ENCODE peak calls at places on chromosomes 1 and 21, in ten cellular contexts. S is AG09309; U is tibial nerve; R is CD8-positive, alpha-beta T cell; N is iPS DF 6.9; P is esophagus muscularis mucosa; I is stomach; H is foreskin fibroblast; M is cardiac muscle cell; V is GM23338. Q is an unnamed sample.

GRCh38 chr21:19328954-19329353 is 925.4 kb upstream of the TMPRSS15 start:
- DNase-seq in R (no peak), H (no peak), U (no peak), S (no peak), V (no peak), N (no peak), P (no peak), M (no peak), I (no peak), Q (no peak)

GRCh38 chr1:204206121-204206520 is 7.7 kb downstream of the GOLT1A start:
- DNase-seq in P (no peak), M (no peak), U (no peak), I (no peak), N (no peak), S (no peak), V (peak), R (no peak), H (peak), Q (no peak)

GRCh38 chr1:204621391-204621790 is 64.1 kb downstream of the LRRN2 start:
- DNase-seq in U (no peak), N (no peak), I (no peak), V (no peak), H (peak), S (no peak), P (no peak), M (no peak), R (no peak), Q (no peak)

GRCh38 chr1:162889989-162890388 is 29.0 kb upstream of the CCDC190 start:
- DNase-seq in V (no peak), S (no peak), N (no peak), P (no peak), R (no peak), M (peak), I (no peak), H (no peak), U (no peak), Q (no peak)

GRCh38 chr1:37034301-37035013 is at the start of gene GRIK3:
- DNase-seq in V (peak), R (no peak), N (no peak), P (no peak), M (peak), U (no peak), I (no peak), S (no peak), H (peak), Q (no peak)

GRCh38 chr1:116380499-116381316 is 7.7 kb downstream of the ATP1A1 start:
- DNase-seq in U (no peak), P (no peak), I (no peak), V (no peak), S (no peak), M (no peak), H (no peak), R (no peak), N (no peak), Q (no peak)

GRCh38 chr21:25039461-25040380 is 567.6 kb downstream of the MRPL39 start:
- DNase-seq in V (peak), I (no peak), S (no peak), N (no peak), R (no peak), U (no peak), P (no peak), H (no peak), M (peak), Q (no peak)

GRCh38 chr1:85894651-85895050 is 186.4 kb upstream of the ZNHIT6 start:
- DNase-seq in V (peak), I (no peak), P (no peak), R (no peak), H (peak), N (no peak), U (peak), S (peak), M (peak), Q (peak)

GRCh38 chr1:42282867-42283583 is 52.0 kb downstream of the FOXJ3 start:
- DNase-seq in R (no peak), N (no peak), S (no peak), U (no peak), I (no peak), P (no peak), M (no peak), H (peak), V (no peak), Q (no peak)

GRCh38 chr1:184813528-184814089 is 59.0 kb upstream of the EDEM3 start:
- DNase-seq in R (no peak), P (no peak), I (no peak), M (no peak), H (no peak), V (peak), S (no peak), U (no peak), N (no peak), Q (no peak)

GRCh38 chr1:24935615-24936484 is 5.8 kb upstream of the RUNX3 start:
- DNase-seq in S (no peak), I (no peak), P (no peak), H (no peak), R (no peak), U (no peak), V (no peak), M (no peak), N (no peak), Q (no peak)

GRCh38 chr1:69992594-69992993 is 212.8 kb downstream of the LRRC40 start:
- DNase-seq in M (no peak), N (no peak), V (no peak), S (no peak), U (no peak), I (no peak), R (no peak), H (no peak), P (no peak), Q (no peak)
- H3K4me3 ChIP-seq in M (no peak), N (no peak), V (no peak), S (no peak), U (no peak), I (no peak), R (no peak), H (no peak), P (no peak), Q (no peak)

GRCh38 chr1:90718411-90719320 is 1.6 kb upstream of the BARHL2 start:
- DNase-seq in U (no peak), S (no peak), H (no peak), I (no peak), P (peak), N (no peak), R (no peak), M (no peak), V (peak), Q (no peak)
- H3K4me3 ChIP-seq in U (no peak), S (peak), H (peak), I (peak), P (peak), N (no peak), R (peak), M (peak), V (peak), Q (peak)

DNA sequence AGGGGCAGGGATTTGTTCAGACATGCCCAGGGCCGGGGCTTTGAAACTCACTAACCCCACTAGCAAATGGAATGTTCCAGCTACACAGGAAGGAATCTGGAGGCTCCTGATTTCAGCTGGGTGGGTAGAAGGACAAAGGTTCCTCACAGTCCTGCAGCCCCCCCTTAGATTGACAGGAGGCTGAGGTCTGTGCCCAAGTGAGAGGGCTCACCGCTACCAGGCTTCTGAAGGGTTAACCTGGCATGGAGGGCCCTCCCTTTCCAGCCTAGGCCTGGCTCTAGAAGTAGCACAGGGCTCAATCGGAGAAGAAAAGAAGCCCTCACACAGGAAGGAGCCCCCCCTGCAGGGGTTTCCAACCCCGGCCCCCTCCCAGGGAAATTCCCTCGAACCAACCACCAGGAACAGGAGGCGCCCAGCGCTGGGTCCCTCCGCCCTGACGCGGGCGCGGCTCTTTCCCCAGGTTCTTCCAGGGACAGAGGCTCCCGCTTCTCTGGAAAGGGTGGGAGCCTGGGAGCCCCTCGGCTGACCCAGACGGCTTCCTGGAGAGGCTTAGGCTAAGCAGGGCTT is 3.3 kb downstream of the EPHA2 start:
- DNase-seq in V (peak), H (no peak), I (no peak), U (no peak), P (no peak), S (no peak), R (no peak), N (no peak), M (no peak), Q (no peak)
- H3K4me3 ChIP-seq in V (peak), H (no peak), I (no peak), U (peak), P (peak), S (no peak), R (no peak), N (no peak), M (no peak), Q (no peak)

GRCh38 chr1:220734571-220735326 is 13.4 kb upstream of the MTARC2 start:
- DNase-seq in M (no peak), I (no peak), S (peak), U (no peak), H (peak), P (no peak), R (no peak), N (no peak), V (no peak), Q (no peak)

GRCh38 chr1:220733090-220733569 is 15.0 kb upstream of the MTARC2 start:
- DNase-seq in P (peak), V (peak), R (peak), S (peak), H (peak), M (peak), N (no peak), I (peak), U (peak), Q (peak)

GRCh38 chr1:220732137-220732536 is 16.0 kb upstream of the MTARC2 start:
- DNase-seq in N (no peak), R (no peak), M (no peak), H (peak), S (no peak), I (no peak), V (no peak), P (no peak), U (no peak), Q (no peak)

GRCh38 chr1:220727523-220727922 is 20.6 kb upstream of the MTARC2 start:
- DNase-seq in H (no peak), V (no peak), P (no peak), N (no peak), R (no peak), M (no peak), U (no peak), S (no peak), I (no peak), Q (no peak)

GRCh38 chr1:220732621-220733020 is 15.5 kb upstream of the MTARC2 start:
- DNase-seq in H (no peak), S (no peak), U (no peak), M (no peak), P (peak), V (no peak), N (no peak), I (peak), R (no peak), Q (no peak)
- H3K4me3 ChIP-seq in H (no peak), S (no peak), U (peak), M (no peak), P (peak), V (no peak), N (no peak), I (no peak), R (peak), Q (no peak)

GRCh38 chr1:200034821-200035396 is 7.4 kb downstream of the NR5A2 start:
- DNase-seq in U (no peak), V (peak), M (no peak), N (no peak), H (peak), P (no peak), R (no peak), I (no peak), S (no peak), Q (no peak)
- H3K4me3 ChIP-seq in U (no peak), V (peak), M (no peak), N (peak), H (peak), P (peak), R (no peak), I (no peak), S (peak), Q (no peak)

GRCh38 chr1:8075511-8076051 is 49.5 kb upstream of the ERRFI1 start:
- DNase-seq in U (no peak), R (no peak), N (no peak), H (no peak), M (no peak), I (no peak), P (no peak), V (no peak), S (no peak), Q (no peak)
- H3K4me3 ChIP-seq in U (no peak), R (no peak), N (no peak), H (no peak), M (no peak), I (no peak), P (no peak), V (no peak), S (no peak), Q (no peak)

DNA sequence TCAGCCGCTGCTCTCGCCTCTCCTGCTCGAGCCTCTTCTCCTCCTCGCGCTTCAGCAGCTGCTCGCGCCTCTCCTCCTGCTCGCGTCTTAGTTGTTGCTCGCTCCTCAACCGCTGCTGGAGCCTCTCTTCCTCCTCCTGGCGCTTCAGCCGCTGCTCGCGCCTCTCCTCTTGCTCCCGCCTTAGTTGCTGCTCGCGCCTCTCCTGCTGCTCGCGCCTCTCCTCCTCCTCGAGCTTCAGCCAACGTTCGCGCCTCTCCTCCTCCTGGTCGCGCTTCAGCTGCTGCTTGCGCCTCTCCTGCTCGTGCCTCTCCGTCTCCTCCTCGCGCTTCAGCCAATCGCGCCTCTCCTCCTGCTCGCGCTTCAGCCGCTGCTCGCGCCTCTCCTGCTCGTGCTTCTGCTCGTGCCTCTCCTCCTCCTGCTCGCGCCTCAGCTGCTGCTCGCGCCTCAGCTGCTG is 3.7 kb downstream of the TCHH start:
- DNase-seq in I (no peak), N (no peak), H (peak), V (peak), S (peak), P (no peak), R (no peak), M (no peak), U (no peak), Q (no peak)
- H3K4me3 ChIP-seq in I (peak), N (no peak), H (peak), V (peak), S (peak), P (peak), R (peak), M (no peak), U (peak), Q (no peak)

GRCh38 chr21:33229099-33229775 is 501 bp upstream of the IFNAR2 start:
- DNase-seq in M (no peak), V (peak), H (no peak), I (no peak), N (no peak), U (no peak), R (no peak), S (no peak), P (no peak), Q (no peak)
- H3K4me3 ChIP-seq in M (peak), V (peak), H (peak), I (peak), N (no peak), U (peak), R (peak), S (peak), P (peak), Q (peak)

DNA sequence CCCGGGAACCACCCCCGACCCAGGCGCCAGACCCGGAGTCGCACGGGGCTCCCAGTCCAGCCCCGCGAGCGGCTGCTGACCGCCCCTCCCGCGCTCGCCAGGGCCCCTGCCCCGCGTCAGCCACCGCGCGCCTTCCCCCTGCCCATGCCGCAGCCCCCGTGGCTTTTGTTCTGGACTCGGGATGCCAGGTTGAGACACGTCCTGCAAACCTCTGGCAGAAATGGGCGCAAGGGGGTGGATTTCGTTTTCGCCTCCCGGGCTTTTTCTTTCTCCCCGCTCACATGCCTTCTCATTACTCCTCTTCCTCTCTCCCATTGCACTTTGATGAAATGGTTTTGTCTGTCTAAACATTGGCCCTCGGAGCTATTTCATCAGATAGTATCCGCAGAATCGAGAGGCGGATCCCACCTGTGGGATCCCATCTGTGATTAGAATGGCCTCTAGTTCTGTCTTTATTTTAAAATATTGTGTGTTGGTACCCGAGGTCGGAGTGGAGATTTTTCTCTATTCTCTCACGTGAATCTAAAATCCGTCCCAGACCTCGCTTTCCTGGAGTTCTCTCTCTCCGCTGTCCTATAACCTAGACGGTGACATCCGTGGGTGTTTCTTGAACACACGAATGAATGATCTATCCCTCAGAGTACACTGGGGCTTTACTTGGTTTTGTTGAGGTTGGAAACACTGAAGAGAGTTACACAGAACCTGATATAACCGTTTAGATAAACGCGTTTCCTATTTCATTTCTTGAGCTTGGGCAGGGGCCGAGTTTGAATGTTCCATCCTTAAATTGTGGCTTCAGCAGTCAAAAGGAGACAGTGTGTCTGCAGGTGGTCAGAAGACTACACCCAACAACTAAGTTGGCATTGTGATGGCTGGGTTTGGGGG is 1.9 kb downstream of the EDARADD start:
- DNase-seq in N (no peak), S (no peak), P (no peak), I (no peak), V (peak), U (no peak), M (peak), H (peak), R (no peak), Q (no peak)
- H3K4me3 ChIP-seq in N (peak), S (peak), P (peak), I (peak), V (peak), U (peak), M (peak), H (peak), R (peak), Q (peak)

GRCh38 chr1:228099331-228099732 is 3.8 kb downstream of the C1orf35 start:
- DNase-seq in M (no peak), R (no peak), I (no peak), S (no peak), N (no peak), V (no peak), U (no peak), H (no peak), P (no peak), Q (no peak)

GRCh38 chr1:228100822-228101613 is 2.1 kb downstream of the C1orf35 start:
- DNase-seq in S (no peak), U (no peak), M (no peak), N (no peak), V (no peak), H (no peak), I (peak), P (no peak), R (no peak), Q (peak)

GRCh38 chr1:228101994-228102790 is 933 bp downstream of the C1orf35 start:
- DNase-seq in M (peak), U (no peak), V (peak), P (no peak), S (no peak), N (no peak), I (peak), H (peak), R (peak), Q (no peak)

GRCh38 chr1:228102791-228103620 is at the start of gene C1orf35:
- DNase-seq in P (peak), S (peak), I (peak), M (peak), V (peak), R (peak), N (peak), U (peak), H (peak), Q (peak)

GRCh38 chr1:228101614-228101993 is 1.5 kb downstream of the C1orf35 start:
- DNase-seq in R (no peak), H (no peak), M (no peak), I (no peak), S (no peak), U (no peak), V (no peak), N (no peak), P (no peak), Q (no peak)
- H3K4me3 ChIP-seq in R (peak), H (peak), M (peak), I (peak), S (peak), U (peak), V (peak), N (peak), P (peak), Q (peak)

Q was measured in HAP-1.